ENCODE peak calls at places on chromosome 5, in five cellular contexts. S, Q, L, D and U are unnamed samples.

GRCh38 chr5:23257656-23258055 is 249.8 kb upstream of the PRDM9 start:
- DNase-seq in L (no peak), Q (peak; percentile 2), D (no peak), S (no peak), U (no peak)

GRCh38 chr5:52988335-52989024 is 672 bp upstream of the ITGA2 start:
- DNase-seq in D (no peak), L (peak; percentile 15), Q (no peak), S (no peak), U (no peak)

GRCh38 chr5:37435261-37435660 is 56.1 kb downstream of the WDR70 start:
- DNase-seq in Q (no peak), L (no peak), D (no peak), S (no peak), U (no peak)

GRCh38 chr5:90480699-90481098 is 6.0 kb downstream of the POLR3G start:
- DNase-seq in Q (no peak), L (no peak), S (no peak), D (no peak), U (no peak)

GRCh38 chr5:177086918-177087706 is 397 bp downstream of the FGFR4 start:
- DNase-seq in Q (peak; percentile 57), S (peak; percentile 98), L (peak; percentile 85), D (peak; percentile 83), U (no peak)

GRCh38 chr5:59256331-59256730 is 637.2 kb downstream of the PDE4D start:
- DNase-seq in D (no peak), Q (no peak), S (no peak), L (no peak), U (no peak)

GRCh38 chr5:24389968-24390367 is 254.8 kb downstream of the CDH10 start:
- DNase-seq in L (no peak), D (no peak), S (no peak), Q (no peak), U (no peak)

GRCh38 chr5:5419291-5420210 is 2.9 kb upstream of the ICE1 start:
- DNase-seq in D (peak; percentile 57), L (peak; percentile 50), S (peak; percentile 59), Q (peak; percentile 80), U (no peak)